ENCODE peak calls at places on chromosomes 11 and 22, in eight cellular contexts. One of them, this sample, is unnamed.

GRCh38 chr11:132222345-132222744 is 851.9 kb downstream of the NTM start:
- DNase-seq in A549: no peak
- DNase-seq in vagina: no peak
- DNase-seq in transverse colon: no peak
- DNase-seq in stomach: no peak
- DNase-seq in prostate gland: no peak
- DNase-seq in body of pancreas: no peak
- DNase-seq in H1: no peak
- DNase-seq in this sample: no peak

GRCh38 chr11:32231909-32232493 is 141.1 kb downstream of the RCN1 start:
- DNase-seq in body of pancreas: no peak
- DNase-seq in transverse colon: no peak
- DNase-seq in prostate gland: no peak
- DNase-seq in vagina: no peak
- DNase-seq in A549: peak
- DNase-seq in stomach: no peak
- DNase-seq in H1: peak
- DNase-seq in this sample: no peak

GRCh38 chr11:45907911-45908370 is 870 bp upstream of the FREY1 start:
- DNase-seq in stomach: peak
- DNase-seq in vagina: no peak
- DNase-seq in body of pancreas: peak
- DNase-seq in prostate gland: no peak
- DNase-seq in H1: no peak
- DNase-seq in transverse colon: no peak
- DNase-seq in A549: no peak
- DNase-seq in this sample: no peak

GRCh38 chr11:27291302-27291889 is 71.6 kb downstream of the CCDC34 start:
- DNase-seq in vagina: no peak
- DNase-seq in prostate gland: no peak
- DNase-seq in body of pancreas: no peak
- DNase-seq in stomach: peak
- DNase-seq in transverse colon: peak
- DNase-seq in H1: no peak
- DNase-seq in A549: peak
- DNase-seq in this sample: peak

GRCh38 chr11:124474079-124474478 is 28.6 kb upstream of the OR8B8 start:
- DNase-seq in H1: no peak
- DNase-seq in transverse colon: no peak
- DNase-seq in A549: no peak
- DNase-seq in stomach: no peak
- DNase-seq in vagina: no peak
- DNase-seq in body of pancreas: no peak
- DNase-seq in prostate gland: no peak
- DNase-seq in this sample: no peak

GRCh38 chr22:47395481-47395880 is 633.0 kb downstream of the TBC1D22A start:
- DNase-seq in vagina: no peak
- DNase-seq in prostate gland: no peak
- DNase-seq in stomach: no peak
- DNase-seq in A549: peak
- DNase-seq in body of pancreas: no peak
- DNase-seq in transverse colon: no peak
- DNase-seq in H1: no peak
- DNase-seq in this sample: no peak

GRCh38 chr22:28978158-28978557 is 83.5 kb downstream of the C22orf31 start:
- DNase-seq in stomach: no peak
- DNase-seq in A549: no peak
- DNase-seq in body of pancreas: no peak
- DNase-seq in prostate gland: no peak
- DNase-seq in vagina: no peak
- DNase-seq in H1: no peak
- DNase-seq in transverse colon: no peak
- DNase-seq in this sample: no peak

GRCh38 chr22:20957691-20958440 is 9.2 kb upstream of the AIFM3 start:
- DNase-seq in transverse colon: peak
- DNase-seq in A549: peak
- DNase-seq in stomach: peak
- DNase-seq in prostate gland: no peak
- DNase-seq in body of pancreas: no peak
- DNase-seq in H1: peak
- DNase-seq in vagina: no peak
- DNase-seq in this sample: no peak

GRCh38 chr11:122796128-122796717 is 42.1 kb upstream of the CRTAM start:
- DNase-seq in vagina: no peak
- DNase-seq in H1: peak
- DNase-seq in transverse colon: peak
- DNase-seq in stomach: peak
- DNase-seq in body of pancreas: peak
- DNase-seq in A549: peak
- DNase-seq in prostate gland: peak
- DNase-seq in this sample: peak

GRCh38 chr22:24060375-24060788 is 49.3 kb downstream of the CABIN1 start:
- DNase-seq in vagina: no peak
- DNase-seq in prostate gland: peak
- DNase-seq in H1: no peak
- DNase-seq in stomach: peak
- DNase-seq in A549: peak
- DNase-seq in transverse colon: no peak
- DNase-seq in body of pancreas: no peak
- DNase-seq in this sample: no peak

GRCh38 chr11:3722100-3722499 is 50.9 kb upstream of the CHRNA10 start:
- DNase-seq in vagina: no peak
- DNase-seq in transverse colon: peak
- DNase-seq in stomach: no peak
- DNase-seq in prostate gland: no peak
- DNase-seq in A549: no peak
- DNase-seq in body of pancreas: no peak
- DNase-seq in H1: no peak
- DNase-seq in this sample: no peak

GRCh38 chr11:133955091-133955846 is 1.5 kb downstream of the IGSF9B start:
- DNase-seq in H1: no peak
- DNase-seq in stomach: no peak
- DNase-seq in vagina: no peak
- DNase-seq in transverse colon: peak
- DNase-seq in body of pancreas: no peak
- DNase-seq in A549: no peak
- DNase-seq in prostate gland: no peak
- DNase-seq in this sample: no peak

GRCh38 chr11:133957926-133958325 is 1.2 kb upstream of the IGSF9B start:
- DNase-seq in transverse colon: no peak
- DNase-seq in A549: no peak
- DNase-seq in prostate gland: no peak
- DNase-seq in vagina: no peak
- DNase-seq in stomach: no peak
- DNase-seq in H1: no peak
- DNase-seq in body of pancreas: no peak
- DNase-seq in this sample: no peak

GRCh38 chr11:133953999-133954398 is 2.8 kb downstream of the IGSF9B start:
- DNase-seq in H1: no peak
- DNase-seq in body of pancreas: no peak
- DNase-seq in prostate gland: no peak
- DNase-seq in vagina: no peak
- DNase-seq in stomach: no peak
- DNase-seq in transverse colon: no peak
- DNase-seq in A549: no peak
- DNase-seq in this sample: no peak

GRCh38 chr11:133955945-133956421 is 785 bp downstream of the IGSF9B start:
- DNase-seq in stomach: no peak
- DNase-seq in A549: no peak
- DNase-seq in body of pancreas: no peak
- DNase-seq in H1: no peak
- DNase-seq in vagina: no peak
- DNase-seq in prostate gland: no peak
- DNase-seq in transverse colon: no peak
- DNase-seq in this sample: no peak

DNA sequence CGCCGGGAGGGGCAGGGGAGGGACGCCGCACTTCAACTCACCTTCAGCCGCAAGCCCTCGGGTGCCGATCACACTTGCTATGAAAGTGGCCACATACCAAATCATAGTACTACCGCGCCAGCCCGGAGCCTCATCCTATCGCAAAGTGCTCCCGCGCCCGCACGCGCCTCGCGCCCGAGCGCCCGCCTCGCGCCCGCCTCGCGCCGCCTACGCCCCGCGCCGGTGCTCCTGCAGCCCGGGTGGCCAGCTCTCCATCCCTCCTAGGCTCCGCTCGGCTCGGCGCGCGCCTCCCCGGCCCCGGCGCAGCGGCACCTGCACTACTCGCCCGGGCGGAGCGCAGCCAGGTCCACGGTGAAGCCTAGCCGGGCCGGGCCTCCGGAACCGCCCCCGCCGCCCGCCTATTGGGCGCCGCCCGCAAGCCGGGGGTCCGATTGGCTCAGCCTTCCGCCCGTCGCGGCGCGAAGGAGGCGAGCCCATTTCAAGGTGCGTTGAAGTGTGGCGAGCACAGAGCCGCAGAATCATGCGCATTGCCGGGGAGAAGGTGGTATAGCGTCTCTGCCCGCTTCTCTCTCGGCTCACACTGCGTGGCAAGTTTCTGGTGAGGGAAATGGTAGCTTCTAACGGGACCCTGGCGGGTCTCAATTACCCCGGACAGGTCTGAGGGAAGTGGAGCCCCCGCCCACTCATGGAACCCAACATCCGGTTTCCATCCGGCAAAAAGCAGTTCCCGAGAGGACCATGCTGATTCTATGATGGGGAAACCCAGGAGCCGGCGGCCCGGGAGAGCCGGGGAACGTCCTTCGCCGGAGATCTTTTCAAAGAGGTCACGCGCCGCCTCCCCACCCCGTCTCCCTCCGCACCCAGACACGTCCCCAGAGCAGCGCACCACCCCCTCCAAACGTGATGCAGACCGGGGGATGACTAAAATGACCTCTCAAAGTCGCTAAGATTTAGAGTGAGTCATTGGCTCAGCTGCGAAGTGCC is at the start of gene IGSF9B:
- DNase-seq in A549: peak
- DNase-seq in stomach: peak
- DNase-seq in H1: peak
- DNase-seq in vagina: peak
- DNase-seq in prostate gland: peak
- DNase-seq in transverse colon: peak
- DNase-seq in body of pancreas: peak
- DNase-seq in this sample: peak
- TF ChIP-seq POLR2A in A549: no peak
- TF ChIP-seq POLR2A in stomach: no peak
- TF ChIP-seq POLR2A in H1: no peak
- TF ChIP-seq POLR2A in vagina: peak
- TF ChIP-seq POLR2A in prostate gland: peak
- TF ChIP-seq POLR2A in transverse colon: no peak
- TF ChIP-seq POLR2A in body of pancreas: peak
- TF ChIP-seq POLR2A in this sample: no peak

GRCh38 chr11:34354782-34355181 is 3.0 kb downstream of the ABTB2 start:
- DNase-seq in A549: peak
- DNase-seq in body of pancreas: no peak
- DNase-seq in transverse colon: no peak
- DNase-seq in vagina: peak
- DNase-seq in H1: no peak
- DNase-seq in prostate gland: no peak
- DNase-seq in stomach: no peak
- DNase-seq in this sample: no peak
- H3K4me3 ChIP-seq in A549: peak
- H3K4me3 ChIP-seq in body of pancreas: no peak
- H3K4me3 ChIP-seq in transverse colon: no peak
- H3K4me3 ChIP-seq in vagina: no peak
- H3K4me3 ChIP-seq in H1: no peak
- H3K4me3 ChIP-seq in prostate gland: no peak
- H3K4me3 ChIP-seq in stomach: no peak
- H3K4me3 ChIP-seq in this sample: no peak

GRCh38 chr11:74398244-74399159 is at the start of gene PGM2L1:
- DNase-seq in A549: peak
- DNase-seq in body of pancreas: peak
- DNase-seq in vagina: peak
- DNase-seq in stomach: peak
- DNase-seq in H1: peak
- DNase-seq in prostate gland: peak
- DNase-seq in transverse colon: peak
- DNase-seq in this sample: peak

GRCh38 chr11:74403607-74404006 is 5.4 kb upstream of the PGM2L1 start:
- DNase-seq in prostate gland: no peak
- DNase-seq in H1: no peak
- DNase-seq in A549: no peak
- DNase-seq in stomach: no peak
- DNase-seq in vagina: no peak
- DNase-seq in body of pancreas: no peak
- DNase-seq in transverse colon: no peak
- DNase-seq in this sample: no peak

DNA sequence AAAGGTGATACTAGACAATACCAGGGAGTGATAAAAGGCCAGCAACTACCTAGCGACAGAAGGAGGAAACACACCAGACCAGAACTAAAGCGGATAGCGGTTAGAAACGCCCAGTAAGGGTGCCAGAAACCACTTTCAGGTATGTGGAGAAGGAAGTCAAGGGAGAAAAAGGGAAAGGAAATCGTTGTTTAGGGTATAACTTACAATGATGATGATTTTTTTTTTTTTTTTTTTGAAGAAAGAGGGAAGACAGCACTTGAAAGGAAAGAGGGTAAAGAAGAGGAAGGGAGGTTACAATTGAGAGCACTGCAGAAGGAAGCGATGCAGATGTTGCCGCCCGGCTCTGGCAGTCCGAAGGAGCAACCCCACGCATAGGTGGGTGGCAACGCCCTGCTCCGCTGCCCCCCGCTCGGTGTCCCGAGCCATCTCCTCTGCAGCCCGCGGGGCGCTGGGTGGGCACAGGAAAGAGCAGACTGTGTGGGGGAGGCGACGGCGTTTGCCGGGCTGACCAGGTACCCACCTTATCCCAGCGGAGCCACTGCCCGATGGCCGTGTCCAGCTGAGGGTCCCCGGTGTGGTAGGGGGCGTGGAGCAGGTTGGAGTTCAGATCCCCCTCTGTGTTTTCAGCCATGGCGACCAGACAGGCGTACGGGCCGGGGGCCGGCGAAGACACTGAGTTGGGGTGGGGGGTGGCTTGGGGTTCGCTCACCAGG is 546 bp downstream of the PGM2L1 start:
- DNase-seq in transverse colon: peak
- DNase-seq in A549: peak
- DNase-seq in prostate gland: peak
- DNase-seq in stomach: peak
- DNase-seq in H1: no peak
- DNase-seq in body of pancreas: peak
- DNase-seq in vagina: peak
- DNase-seq in this sample: peak
- TF ChIP-seq POLR2A in transverse colon: peak
- TF ChIP-seq POLR2A in A549: no peak
- TF ChIP-seq POLR2A in prostate gland: no peak
- TF ChIP-seq POLR2A in stomach: no peak
- TF ChIP-seq POLR2A in H1: no peak
- TF ChIP-seq POLR2A in body of pancreas: no peak
- TF ChIP-seq POLR2A in vagina: no peak
- TF ChIP-seq POLR2A in this sample: no peak

DNA sequence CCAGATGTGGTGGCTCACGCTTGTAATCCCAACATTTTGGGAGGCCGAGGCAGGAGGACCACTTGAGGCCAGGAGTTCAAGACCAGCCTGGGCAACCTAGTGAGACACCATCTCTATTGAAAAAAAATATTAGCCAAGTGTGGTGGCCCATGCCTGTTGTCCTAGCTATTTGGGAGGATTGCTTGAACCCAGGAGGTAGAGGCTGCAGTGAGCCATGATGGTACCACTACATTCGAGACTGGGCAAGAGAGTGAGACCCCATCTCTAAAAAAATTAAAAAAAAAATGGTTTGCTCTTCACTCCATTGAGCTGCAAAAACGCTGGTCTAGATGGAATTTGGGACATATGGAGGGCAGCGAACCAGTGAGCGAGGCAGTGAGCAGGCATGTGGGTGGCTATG is 21.6 kb upstream of the SOX10 start:
- DNase-seq in prostate gland: no peak
- DNase-seq in body of pancreas: no peak
- DNase-seq in vagina: no peak
- DNase-seq in H1: no peak
- DNase-seq in stomach: no peak
- DNase-seq in transverse colon: no peak
- DNase-seq in A549: no peak
- DNase-seq in this sample: no peak
- H3K4me3 ChIP-seq in prostate gland: no peak
- H3K4me3 ChIP-seq in body of pancreas: no peak
- H3K4me3 ChIP-seq in vagina: no peak
- H3K4me3 ChIP-seq in H1: no peak
- H3K4me3 ChIP-seq in stomach: no peak
- H3K4me3 ChIP-seq in transverse colon: no peak
- H3K4me3 ChIP-seq in A549: no peak
- H3K4me3 ChIP-seq in this sample: no peak

This sample was measured in Peyer's patch.